ENCODE peak calls at places on chromosomes 13 and 19, in four cellular contexts. D, J, S and Q are unnamed samples.

GRCh38 chr19:16428372-16429036 is 43.3 kb downstream of the EPS15L1 start:
- DNase-seq in D (no peak), J (no peak), S (no peak), Q (no peak)

GRCh38 chr19:5037936-5038335 is 69.0 kb downstream of the KDM4B start:
- DNase-seq in D (no peak), J (no peak), S (no peak), Q (no peak)

GRCh38 chr13:31697290-31697689 is 42.0 kb upstream of the RXFP2 start:
- DNase-seq in J (no peak), S (no peak), D (no peak), Q (no peak)

GRCh38 chr19:18698321-18699167 is 15.1 kb downstream of the CRTC1 start:
- DNase-seq in J (no peak), S (no peak), D (no peak), Q (no peak)

GRCh38 chr13:113534236-113534860 is 43.8 kb upstream of the DCUN1D2 start:
- DNase-seq in D (no peak), S (no peak), J (no peak), Q (no peak)

GRCh38 chr13:50375792-50376191 is 360.5 kb downstream of the KCNRG start:
- DNase-seq in J (no peak), S (no peak), D (no peak), Q (no peak)

GRCh38 chr13:68996671-68997030 is 1111.0 kb upstream of the ATXN8OS start:
- DNase-seq in J (no peak), S (no peak), D (no peak), Q (no peak)

GRCh38 chr19:51142119-51142518 is at the start of gene SIGLEC7:
- DNase-seq in D (peak; percentile 67), S (no peak), J (no peak), Q (no peak)

GRCh38 chr13:24627090-24627714 is 53.0 kb upstream of the ATP12A start:
- DNase-seq in J (no peak), S (peak; percentile 70), D (no peak), Q (no peak)

GRCh38 chr13:30088312-30088855 is 219.0 kb downstream of the KATNAL1 start:
- DNase-seq in D (peak; percentile 54), S (no peak), J (no peak), Q (no peak)

GRCh38 chr19:3178377-3178972 is at the start of gene S1PR4:
- DNase-seq in S (no peak), J (no peak), D (no peak), Q (peak; percentile 83)

GRCh38 chr19:18814063-18814462 is 17.7 kb upstream of the UPF1 start:
- DNase-seq in S (no peak), D (no peak), J (no peak), Q (no peak)

GRCh38 chr19:58181902-58182576 is 822 bp upstream of the ZNF274 start:
- DNase-seq in S (peak; percentile 44), D (peak; percentile 54), J (no peak), Q (no peak)

GRCh38 chr19:15062036-15062435 is 12.8 kb downstream of the CASP14 start:
- DNase-seq in S (no peak), D (no peak), J (no peak), Q (no peak)

GRCh38 chr19:48961051-48961649 is 4.0 kb upstream of the FTL start:
- DNase-seq in J (no peak), D (no peak), S (no peak), Q (no peak)

GRCh38 chr19:57613941-57614743 is at the start of gene ZNF134:
- DNase-seq in D (peak; percentile 91), J (peak; percentile 52), S (peak; percentile 94), Q (peak; percentile 91)

GRCh38 chr13:111267205-111267604 is 53.2 kb upstream of the TEX29 start:
- DNase-seq in S (no peak), J (no peak), D (no peak), Q (no peak)

GRCh38 chr19:46574533-46574932 is 26.6 kb upstream of the CALM3 start:
- DNase-seq in S (no peak), J (no peak), D (no peak), Q (no peak)

GRCh38 chr19:15463865-15464371 is 426 bp downstream of the RASAL3 start:
- DNase-seq in J (no peak), D (peak; percentile 72), S (no peak), Q (peak; percentile 73)

GRCh38 chr13:30002577-30002976 is 152.2 kb upstream of the UBL3 start:
- DNase-seq in D (no peak), J (no peak), S (no peak), Q (no peak)

GRCh38 chr13:24624801-24625231 is 55.4 kb upstream of the ATP12A start:
- DNase-seq in D (no peak), S (no peak), J (no peak), Q (no peak)

GRCh38 chr13:40402931-40403412 is 263.5 kb downstream of the FOXO1 start:
- DNase-seq in S (no peak), J (no peak), D (no peak), Q (no peak)

GRCh38 chr13:113805431-113806103 is 46.5 kb downstream of the TMEM255B start:
- DNase-seq in S (no peak), D (no peak), J (no peak), Q (no peak)

GRCh38 chr19:48999481-49000325 is 6.0 kb downstream of the RUVBL2 start:
- DNase-seq in J (no peak), D (no peak), S (peak; percentile 40), Q (no peak)

GRCh38 chr19:21221653-21222052 is 79.8 kb downstream of the ZNF431 start:
- DNase-seq in S (no peak), J (no peak), D (no peak), Q (no peak)

DNA sequence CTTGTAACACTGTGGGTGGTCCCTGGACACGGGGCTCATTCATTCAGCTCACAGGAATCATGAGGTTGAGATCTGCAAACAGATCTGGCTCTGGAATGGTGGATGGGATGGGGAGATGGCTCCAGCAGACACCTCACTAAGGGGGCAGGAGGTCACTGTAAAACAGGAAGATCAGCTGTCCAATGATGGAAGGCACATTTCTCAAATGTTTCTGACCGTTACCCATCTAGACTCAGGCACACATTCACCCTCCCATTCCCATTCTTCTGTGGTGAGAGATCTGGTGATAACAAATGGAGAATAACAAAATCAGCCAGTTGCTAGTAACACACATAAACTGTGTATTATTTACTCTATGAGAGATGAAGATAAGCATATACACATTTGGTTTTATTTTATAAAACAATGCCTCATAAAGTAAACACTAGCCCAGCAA is 236.0 kb downstream of the TSHZ3 start:
- DNase-seq in D (no peak), J (no peak), S (no peak), Q (no peak)
- TF ChIP-seq SPI1 in D (no peak), J (no peak), S (no peak), Q (no peak)

DNA sequence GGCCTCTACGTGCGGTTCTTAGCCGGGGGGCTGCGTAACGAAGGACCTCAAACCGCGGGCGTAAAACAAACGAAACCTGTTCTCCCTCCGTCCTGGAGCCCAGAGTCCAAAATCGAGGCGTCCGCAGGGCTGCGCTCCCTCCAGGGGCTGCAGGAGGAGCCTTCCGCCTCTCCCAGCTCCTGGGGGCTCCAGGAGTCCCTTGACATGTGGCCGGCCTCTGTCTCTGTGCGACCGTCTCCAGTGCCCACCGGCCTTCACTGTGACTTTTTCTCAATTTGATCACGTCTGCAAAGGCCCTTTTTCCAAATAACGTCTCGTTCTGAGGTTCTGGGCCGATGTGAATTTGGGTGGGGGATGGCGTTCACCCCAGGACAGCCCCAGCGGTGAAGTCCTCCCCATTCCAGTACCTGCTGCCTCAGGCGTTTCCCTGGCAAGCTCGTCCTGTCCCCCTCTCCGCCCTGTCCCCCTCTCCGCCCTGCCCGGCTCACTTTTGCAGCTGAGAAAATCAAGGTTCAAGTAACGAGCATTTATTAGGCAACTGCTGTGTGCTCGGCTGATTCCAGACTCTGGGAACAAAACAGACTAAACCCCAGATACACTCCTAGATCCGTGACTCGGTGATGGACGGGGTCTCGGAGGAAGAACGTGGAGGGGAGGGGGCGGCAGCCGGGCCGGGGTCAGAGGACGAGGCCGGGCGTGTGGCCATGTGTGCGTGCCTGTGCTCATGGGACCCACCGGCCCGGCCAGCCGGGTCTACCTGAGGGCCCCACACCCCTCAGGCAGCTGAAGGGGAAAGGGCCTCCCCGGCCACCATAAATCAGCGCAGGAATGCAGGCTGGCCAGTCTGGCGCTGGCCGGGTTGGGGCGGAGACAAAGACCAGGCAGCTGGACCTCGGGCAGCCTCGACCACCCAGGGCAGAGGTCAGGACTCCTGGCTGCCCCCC is 28.1 kb upstream of the WDR18 start:
- DNase-seq in S (no peak), J (no peak), D (no peak), Q (no peak)
- TF ChIP-seq SPI1 in S (no peak), J (no peak), D (no peak), Q (no peak)

GRCh38 chr19:7869910-7870511 is 4.2 kb downstream of the PRR36 start:
- DNase-seq in D (no peak), S (peak; percentile 70), J (no peak), Q (no peak)
- TF ChIP-seq SPI1 in D (no peak), S (no peak), J (no peak), Q (no peak)

DNA sequence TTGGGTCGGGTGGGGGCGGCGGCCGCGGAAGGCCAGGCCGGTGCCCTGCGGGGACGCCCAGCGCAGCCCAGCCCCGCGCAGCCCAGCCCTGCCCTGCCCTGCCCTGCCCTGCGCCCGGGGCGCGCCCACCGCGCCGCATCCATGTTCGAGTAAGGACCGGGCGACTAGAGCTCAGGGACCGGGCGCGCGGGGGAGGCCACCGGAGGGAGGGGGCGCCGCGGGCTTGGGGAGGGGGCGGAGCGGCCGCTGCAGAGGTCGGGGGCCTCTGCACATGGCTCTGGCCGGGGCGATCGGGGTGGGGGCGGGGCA is 169 bp downstream of the GRAMD1A start:
- DNase-seq in J (no peak), S (no peak), D (peak; percentile 69), Q (no peak)
- TF ChIP-seq SPI1 in J (no peak), S (no peak), D (no peak), Q (no peak)

DNA sequence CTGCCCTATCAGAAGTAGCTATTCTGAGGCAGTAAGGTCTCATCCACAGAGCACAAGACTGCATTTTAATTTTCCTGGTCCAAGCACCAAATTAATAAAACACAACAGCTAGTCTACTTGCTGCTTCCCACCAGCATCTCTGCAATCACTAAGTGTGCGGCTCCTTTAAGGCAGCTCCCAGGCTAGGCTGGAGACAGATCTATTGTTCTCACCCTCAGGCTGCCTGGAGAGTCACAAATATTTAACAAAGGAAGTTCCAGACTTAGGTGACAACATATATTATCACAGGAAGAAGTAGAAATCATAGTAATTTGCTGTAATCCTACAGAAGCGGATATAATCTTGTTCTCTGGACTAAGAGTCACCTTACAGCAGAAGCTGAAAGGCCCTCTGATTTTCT is 2.2 kb upstream of the EID2 start:
- DNase-seq in J (no peak), S (no peak), D (no peak), Q (no peak)
- TF ChIP-seq SPI1 in J (no peak), S (no peak), D (no peak), Q (no peak)

DNA sequence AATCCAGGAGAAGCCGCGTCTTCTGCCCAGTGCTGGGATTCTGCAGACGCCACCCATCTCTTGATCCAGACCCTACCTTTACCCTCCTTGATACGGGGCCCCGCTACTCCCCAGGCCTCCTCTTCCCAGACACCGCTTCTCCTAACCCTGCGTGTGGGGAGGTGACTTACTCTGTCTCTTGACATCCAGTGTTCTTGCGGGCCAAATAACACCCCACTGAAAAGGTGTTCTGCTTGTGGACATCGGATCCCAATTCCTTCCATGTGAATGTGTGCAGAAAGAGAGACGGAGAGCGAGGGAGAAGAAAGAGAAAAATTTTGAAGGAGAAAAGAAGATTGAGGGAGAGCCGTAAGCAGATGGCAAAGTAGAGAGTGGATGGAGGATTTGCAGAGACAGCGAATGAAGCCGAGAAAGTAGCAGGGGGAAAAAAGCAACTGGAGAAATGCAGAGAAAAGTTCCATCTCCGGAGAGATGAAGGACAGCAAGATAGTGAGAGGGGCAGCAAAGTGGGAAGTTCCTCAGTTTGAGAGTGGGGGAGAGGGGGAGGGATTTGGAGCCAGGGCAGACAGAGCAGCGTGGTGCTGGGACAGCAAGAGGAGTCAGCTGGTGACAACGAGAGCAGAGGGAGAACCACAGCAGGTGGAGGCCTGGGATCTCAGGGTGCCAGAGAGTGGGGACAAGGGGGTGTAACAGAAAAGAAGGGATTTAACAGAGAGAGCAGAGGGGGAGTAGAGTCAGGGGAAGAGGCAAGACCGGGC is 811 bp downstream of the ZNF480 start:
- DNase-seq in D (no peak), S (no peak), J (no peak), Q (no peak)
- TF ChIP-seq SPI1 in D (no peak), S (no peak), J (no peak), Q (no peak)